ENCODE peak calls at places on chromosomes 1 and 21, in seven cellular contexts. X is K562, G is GM12891, H is SK-N-SH, S is GM12878, Q is HepG2, U is H1. L is an unnamed sample.

GRCh38 chr1:64061430-64062104 is 141.9 kb upstream of the UBE2U start:
- DNase-seq in X (no peak), G (no peak), H (no peak), S (no peak), Q (no peak), U (no peak), L (no peak)

GRCh38 chr1:59409986-59410385 is 113.1 kb downstream of the FGGY start:
- DNase-seq in X (no peak), G (no peak), H (no peak), S (no peak), Q (no peak), U (no peak), L (no peak)

GRCh38 chr1:202659541-202659940 is 50.7 kb downstream of the SYT2 start:
- DNase-seq in X (no peak), G (no peak), H (no peak), S (no peak), Q (no peak), U (no peak), L (no peak)

GRCh38 chr1:246695136-246695535 is 29.1 kb upstream of the SCCPDH start:
- DNase-seq in X (no peak), G (no peak), H (no peak), S (no peak), Q (no peak), U (no peak), L (no peak)

GRCh38 chr1:65255088-65256050 is 54.0 kb upstream of the DNAJC6 start:
- DNase-seq in X (peak), G (no peak), H (peak), S (no peak), Q (no peak), U (peak), L (no peak)

GRCh38 chr1:54869173-54869851 is 17.7 kb downstream of the DHCR24 start:
- DNase-seq in X (no peak), G (no peak), H (no peak), S (no peak), Q (peak), U (no peak), L (no peak)

GRCh38 chr1:155983191-155984023 is 5.1 kb upstream of the ARHGEF2 start:
- DNase-seq in X (no peak), G (no peak), H (no peak), S (no peak), Q (peak), U (peak), L (no peak)

GRCh38 chr1:12549460-12550349 is 68.3 kb downstream of the DHRS3 start:
- DNase-seq in X (peak), G (no peak), H (no peak), S (no peak), Q (peak), U (no peak), L (no peak)

GRCh38 chr1:52601976-52602327 is 219 bp upstream of the GPX7 start:
- DNase-seq in X (no peak), G (no peak), H (no peak), S (no peak), Q (no peak), U (no peak), L (no peak)

GRCh38 chr1:10962483-10962882 is 50.0 kb upstream of the TARDBP start:
- DNase-seq in X (no peak), G (no peak), H (peak), S (no peak), Q (no peak), U (no peak), L (no peak)

GRCh38 chr1:19892628-19893168 is 10.5 kb downstream of the OTUD3 start:
- DNase-seq in X (no peak), G (no peak), H (no peak), S (no peak), Q (no peak), U (no peak), L (no peak)

GRCh38 chr1:10665930-10666850 is 130.3 kb downstream of the CASZ1 start:
- DNase-seq in X (no peak), G (no peak), H (no peak), S (no peak), Q (no peak), U (no peak), L (no peak)

GRCh38 chr1:175540928-175541645 is 202.3 kb downstream of the TNR start:
- DNase-seq in X (no peak), G (no peak), H (no peak), S (no peak), Q (no peak), U (no peak), L (no peak)

GRCh38 chr1:10209905-10210810 is at the start of gene KIF1B:
- DNase-seq in X (peak), G (peak), H (peak), S (peak), Q (peak), U (peak), L (peak)

GRCh38 chr1:178564086-178564782 is 51.3 kb downstream of the TEX35 start:
- DNase-seq in X (no peak), G (no peak), H (no peak), S (no peak), Q (peak), U (no peak), L (no peak)

GRCh38 chr1:87686671-87687070 is 358.0 kb downstream of the LMO4 start:
- DNase-seq in X (no peak), G (no peak), H (no peak), S (no peak), Q (no peak), U (no peak), L (no peak)

DNA sequence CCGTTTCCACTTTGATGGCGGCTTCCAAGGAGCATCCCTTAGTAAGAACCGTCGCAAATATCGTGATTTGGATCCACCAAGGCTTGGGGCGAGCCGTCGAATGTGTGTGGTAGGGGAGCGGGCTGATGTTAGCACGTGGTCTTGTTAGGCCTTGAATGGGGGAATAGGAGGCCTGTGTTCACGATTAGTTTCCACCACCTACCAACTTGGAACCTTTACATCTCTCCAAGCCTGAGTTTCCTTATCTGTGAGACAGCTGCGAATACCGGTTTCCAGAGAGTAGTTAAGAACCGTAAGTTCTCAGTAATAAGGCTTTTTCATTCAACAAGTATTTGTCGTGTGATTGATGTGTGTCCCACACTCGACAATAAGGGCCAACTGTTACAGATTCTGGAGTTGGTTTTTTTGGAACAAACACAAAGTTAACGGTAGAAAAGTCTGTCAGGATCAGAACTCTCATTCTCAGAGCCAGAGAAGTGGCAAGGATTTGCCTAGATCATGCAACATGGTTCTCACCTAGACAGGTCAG is 722 bp downstream of the NUDC start:
- DNase-seq in X (no peak), G (no peak), H (no peak), S (no peak), Q (no peak), U (no peak), L (no peak)
- TF ChIP-seq TAF1 in X (no peak), G (no peak), H (no peak), S (no peak), Q (no peak), U (no peak), L (no peak)

DNA sequence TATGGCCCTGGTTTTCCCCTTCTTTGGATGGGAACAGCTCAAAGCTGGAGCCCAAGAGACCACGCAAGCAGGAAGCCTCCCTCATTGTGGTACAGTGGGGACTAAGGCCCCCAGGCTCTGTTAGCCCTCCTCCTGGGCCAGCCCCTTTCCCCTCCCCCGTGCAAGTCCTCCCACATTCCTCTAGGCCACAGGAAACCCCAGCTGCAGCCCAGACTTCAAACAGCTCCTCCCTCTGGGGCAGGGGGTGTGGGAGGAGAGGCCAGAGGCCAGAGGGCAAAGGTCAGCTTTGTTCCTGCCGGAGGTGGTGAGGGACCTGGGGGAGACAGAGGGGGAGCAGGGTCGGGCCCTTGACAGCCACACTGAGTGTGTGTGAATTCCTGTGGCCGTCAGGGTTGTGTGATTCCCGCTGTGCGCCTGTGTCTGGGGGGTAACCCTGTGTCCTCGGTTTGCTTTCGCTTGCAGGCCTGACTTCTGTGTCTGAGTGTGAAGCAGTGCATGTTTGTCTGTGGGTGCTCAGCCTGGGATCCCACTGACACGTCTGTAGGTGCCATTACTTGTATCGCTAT is 3.4 kb upstream of the AHDC1 start:
- DNase-seq in X (peak), G (no peak), H (no peak), S (no peak), Q (peak), U (peak), L (no peak)
- TF ChIP-seq POLR2AphosphoS5 in X (no peak), G (no peak), H (no peak), S (no peak), Q (peak), U (no peak), L (no peak)

DNA sequence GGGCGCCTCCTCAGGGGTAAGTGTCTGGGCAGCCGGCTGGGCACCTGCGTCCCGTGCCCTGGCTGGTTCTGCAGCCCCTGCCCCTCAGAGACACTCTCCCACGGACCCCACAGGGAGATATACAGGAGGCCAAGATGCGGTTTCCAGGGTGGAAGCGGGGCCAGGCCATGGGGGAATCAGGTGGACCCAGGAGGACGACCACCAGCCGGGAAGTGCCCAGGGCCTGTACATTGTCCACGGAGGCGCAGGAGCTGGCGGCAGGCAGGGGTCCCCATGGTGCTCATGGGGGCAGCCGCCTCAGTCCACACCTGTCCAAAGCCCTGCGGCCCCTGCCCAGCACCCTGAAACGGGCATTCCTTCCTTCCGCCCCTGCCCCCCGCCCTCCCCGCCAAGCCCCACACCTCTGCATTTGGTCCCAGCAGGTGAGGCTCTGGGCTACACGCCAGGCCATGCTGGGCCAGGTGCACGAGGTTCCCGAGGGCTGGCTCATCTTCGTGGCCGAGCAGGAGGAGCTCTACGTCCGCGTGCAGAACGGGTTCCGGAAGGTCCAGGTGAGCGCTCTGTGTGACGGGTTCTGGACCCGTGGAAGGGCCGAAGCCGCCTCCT is 36.7 kb downstream of the SLC19A1 start:
- DNase-seq in X (no peak), G (no peak), H (no peak), S (no peak), Q (no peak), U (no peak), L (no peak)
- TF ChIP-seq TAF1 in X (no peak), G (no peak), H (no peak), S (no peak), Q (no peak), U (no peak), L (no peak)

DNA sequence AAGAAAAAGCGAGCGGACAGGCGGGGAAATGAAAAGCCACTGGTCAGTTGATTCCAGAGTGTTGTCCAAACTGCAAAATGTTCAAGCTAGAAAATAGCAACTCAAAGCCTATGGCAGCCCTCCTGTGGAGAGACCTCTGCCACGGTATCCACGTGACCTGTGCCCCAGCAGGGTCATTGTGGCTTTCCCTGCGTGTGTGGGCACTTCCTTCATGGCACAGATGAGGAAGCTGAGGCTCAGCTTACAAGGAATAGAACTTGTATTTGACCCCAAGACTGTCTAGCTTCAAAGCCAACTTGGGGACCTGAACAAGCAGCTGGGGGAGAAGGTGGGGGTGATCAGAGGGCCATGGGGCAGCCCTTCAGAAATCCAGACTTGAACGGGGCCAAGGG is 15.6 kb upstream of the PLEKHG5 start:
- DNase-seq in X (no peak), G (no peak), H (peak), S (no peak), Q (no peak), U (no peak), L (no peak)
- TF ChIP-seq POLR2AphosphoS5 in X (no peak), G (no peak), H (no peak), S (no peak), Q (no peak), U (no peak), L (no peak)

DNA sequence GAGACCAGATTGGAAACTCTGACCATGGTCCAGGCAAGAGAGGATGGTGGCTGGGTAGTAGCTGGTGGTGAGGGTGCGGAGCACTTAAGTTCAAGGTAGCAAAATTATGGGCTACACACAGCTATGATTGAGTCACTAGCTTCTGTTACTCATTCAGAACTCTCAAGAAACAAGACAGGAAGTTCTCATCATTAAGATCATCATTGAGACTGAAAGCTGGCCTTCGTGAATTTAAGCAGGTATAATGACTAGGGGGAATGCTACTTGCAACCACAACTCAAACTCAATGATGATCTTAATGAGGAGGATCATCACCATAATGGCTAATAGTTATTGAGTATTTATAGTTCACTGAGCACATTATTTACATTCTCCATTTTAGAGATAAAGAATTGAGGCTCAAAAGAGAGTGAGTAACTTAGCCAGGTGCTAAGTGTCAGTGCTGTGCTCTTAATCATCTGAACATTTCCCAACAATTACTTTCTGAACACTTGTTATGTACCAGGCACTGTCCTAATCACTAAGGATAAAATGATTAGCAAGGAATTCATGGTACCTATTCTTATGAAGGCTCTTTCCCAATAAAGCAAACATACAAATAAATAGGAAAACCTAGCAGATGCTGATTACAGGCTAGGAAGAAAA is 286.3 kb upstream of the C1orf105 start:
- DNase-seq in X (no peak), G (no peak), H (no peak), S (peak), Q (no peak), U (no peak), L (no peak)
- TF ChIP-seq TAF1 in X (no peak), G (no peak), H (no peak), S (no peak), Q (no peak), U (no peak), L (no peak)

GRCh38 chr1:207009945-207010344 is 22.6 kb downstream of the C1orf116 start:
- DNase-seq in X (no peak), G (no peak), H (no peak), S (no peak), Q (no peak), U (no peak), L (no peak)
- TF ChIP-seq POLR2AphosphoS5 in X (no peak), G (no peak), H (no peak), S (no peak), Q (no peak), U (no peak), L (no peak)

GRCh38 chr1:15617874-15618684 is 821 bp downstream of the DDI2 start:
- DNase-seq in X (peak), G (peak), H (peak), S (peak), Q (peak), U (peak), L (peak)
- TF ChIP-seq TAF1 in X (no peak), G (no peak), H (no peak), S (peak), Q (no peak), U (no peak), L (no peak)

GRCh38 chr1:244851546-244852231 is 12.7 kb downstream of the HNRNPU start:
- DNase-seq in X (no peak), G (no peak), H (no peak), S (no peak), Q (no peak), U (no peak), L (no peak)
- TF ChIP-seq POLR2AphosphoS5 in X (no peak), G (peak), H (peak), S (no peak), Q (no peak), U (peak), L (peak)

L was measured in GM12892.